ENCODE peak calls at places on chromosomes 1 and 21, in ten cellular contexts. H, A, S, Y, I, G, U, N, X and V are unnamed samples.

GRCh38 chr1:36557041-36558000 is 74.6 kb upstream of the CSF3R start:
- DNase-seq in H (no peak), A (no peak), S (no peak), Y (no peak), I (no peak), G (no peak), U (no peak), N (no peak), X (peak), V (no peak)

GRCh38 chr1:154784416-154784815 is 85.7 kb downstream of the KCNN3 start:
- DNase-seq in H (no peak), A (no peak), S (no peak), Y (no peak), I (no peak), G (no peak), U (no peak), N (no peak), X (no peak), V (no peak)

GRCh38 chr1:60833173-60833572 is 249.2 kb upstream of the NFIA start:
- DNase-seq in H (no peak), A (no peak), S (peak), Y (no peak), I (no peak), G (peak), U (no peak), N (peak), X (no peak), V (no peak)

GRCh38 chr1:27538793-27539192 is 48.8 kb upstream of the WASF2 start:
- DNase-seq in H (no peak), A (no peak), S (no peak), Y (no peak), I (no peak), G (peak), U (no peak), N (peak), X (no peak), V (no peak)

GRCh38 chr1:11558286-11558685 is 79.3 kb downstream of the DISP3 start:
- DNase-seq in H (no peak), A (no peak), S (no peak), Y (no peak), I (peak), G (no peak), U (peak), N (no peak), X (no peak), V (no peak)

GRCh38 chr1:230175839-230176238 is 108.8 kb downstream of the GALNT2 start:
- DNase-seq in H (no peak), A (no peak), S (no peak), Y (no peak), I (no peak), G (no peak), U (no peak), N (no peak), X (peak), V (no peak)

GRCh38 chr21:38319781-38320180 is 63.0 kb downstream of the KCNJ15 start:
- DNase-seq in H (no peak), A (no peak), S (no peak), Y (no peak), I (no peak), G (no peak), U (no peak), N (no peak), X (no peak), V (no peak)

GRCh38 chr1:114173704-114174103 is 20.0 kb upstream of the SYT6 start:
- DNase-seq in H (no peak), A (no peak), S (no peak), Y (no peak), I (no peak), G (no peak), U (no peak), N (no peak), X (no peak), V (no peak)

GRCh38 chr21:26798856-26799751 is 46.1 kb downstream of the ADAMTS1 start:
- DNase-seq in H (no peak), A (no peak), S (no peak), Y (no peak), I (no peak), G (no peak), U (no peak), N (no peak), X (no peak), V (no peak)

GRCh38 chr1:184028854-184029623 is 8.5 kb downstream of the COLGALT2 start:
- DNase-seq in H (peak), A (no peak), S (no peak), Y (peak), I (no peak), G (no peak), U (no peak), N (no peak), X (no peak), V (no peak)

GRCh38 chr1:201268604-201269151 is 14.6 kb upstream of the PKP1 start:
- DNase-seq in H (peak), A (no peak), S (no peak), Y (no peak), I (no peak), G (peak), U (peak), N (peak), X (no peak), V (no peak)

GRCh38 chr1:51956528-51957509 is 33.7 kb downstream of the RAB3B start:
- DNase-seq in H (no peak), A (no peak), S (no peak), Y (no peak), I (peak), G (peak), U (peak), N (peak), X (peak), V (no peak)

GRCh38 chr1:20469406-20470076 is 16.5 kb downstream of the CAMK2N1 start:
- DNase-seq in H (no peak), A (no peak), S (no peak), Y (no peak), I (no peak), G (peak), U (no peak), N (no peak), X (no peak), V (no peak)

GRCh38 chr1:33902486-33903209 is 38.8 kb downstream of the HMGB4 start:
- DNase-seq in H (no peak), A (peak), S (peak), Y (no peak), I (no peak), G (no peak), U (no peak), N (no peak), X (no peak), V (no peak)

GRCh38 chr1:94951509-94952208 is 24.7 kb upstream of the CNN3 start:
- DNase-seq in H (no peak), A (no peak), S (no peak), Y (no peak), I (no peak), G (no peak), U (no peak), N (no peak), X (no peak), V (no peak)

GRCh38 chr1:109620396-109620817 is 770 bp downstream of the AMPD2 start:
- DNase-seq in H (peak), A (no peak), S (peak), Y (no peak), I (no peak), G (peak), U (peak), N (peak), X (peak), V (peak)

GRCh38 chr1:245079021-245079609 is 75.7 kb upstream of the KIF26B start:
- DNase-seq in H (no peak), A (peak), S (no peak), Y (no peak), I (no peak), G (peak), U (peak), N (peak), X (no peak), V (no peak)

DNA sequence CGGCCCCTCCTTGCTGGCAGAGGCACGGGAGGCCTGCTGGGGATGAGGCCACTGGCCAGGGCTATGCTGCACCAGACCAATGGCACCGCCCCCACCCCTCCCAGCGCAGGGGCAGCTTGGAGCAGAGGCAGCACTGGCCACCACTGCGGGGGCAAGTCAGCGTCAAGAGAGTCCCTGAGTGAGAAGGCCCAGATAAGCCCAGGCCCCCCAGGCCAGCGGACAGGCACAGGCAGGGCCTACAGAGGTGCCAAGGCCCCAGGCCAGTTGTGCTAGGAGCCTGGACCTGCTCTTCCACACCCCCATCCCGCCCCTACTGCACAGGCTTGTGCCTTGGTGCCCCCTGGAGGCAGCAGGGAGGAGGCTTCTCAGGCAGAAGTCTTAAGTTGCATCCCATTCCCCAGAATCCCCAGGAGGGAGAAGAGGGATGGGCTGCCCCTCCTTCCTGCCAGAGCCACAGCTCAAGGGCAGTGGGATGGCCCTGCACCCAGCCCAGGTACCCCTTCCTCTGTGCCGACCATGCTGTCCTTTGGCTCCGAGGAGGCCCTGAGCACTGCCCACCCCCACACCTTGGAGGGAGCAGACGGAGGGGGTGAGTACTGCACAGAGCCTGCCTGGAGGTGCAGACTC is 35.8 kb downstream of the EPHX1 start:
- DNase-seq in H (peak), A (no peak), S (peak), Y (peak), I (peak), G (peak), U (peak), N (peak), X (peak), V (peak)
- TF ChIP-seq CTCF in H (peak), A (peak), S (peak), Y (peak), I (peak), G (peak), U (peak), N (peak), X (peak), V (peak)

DNA sequence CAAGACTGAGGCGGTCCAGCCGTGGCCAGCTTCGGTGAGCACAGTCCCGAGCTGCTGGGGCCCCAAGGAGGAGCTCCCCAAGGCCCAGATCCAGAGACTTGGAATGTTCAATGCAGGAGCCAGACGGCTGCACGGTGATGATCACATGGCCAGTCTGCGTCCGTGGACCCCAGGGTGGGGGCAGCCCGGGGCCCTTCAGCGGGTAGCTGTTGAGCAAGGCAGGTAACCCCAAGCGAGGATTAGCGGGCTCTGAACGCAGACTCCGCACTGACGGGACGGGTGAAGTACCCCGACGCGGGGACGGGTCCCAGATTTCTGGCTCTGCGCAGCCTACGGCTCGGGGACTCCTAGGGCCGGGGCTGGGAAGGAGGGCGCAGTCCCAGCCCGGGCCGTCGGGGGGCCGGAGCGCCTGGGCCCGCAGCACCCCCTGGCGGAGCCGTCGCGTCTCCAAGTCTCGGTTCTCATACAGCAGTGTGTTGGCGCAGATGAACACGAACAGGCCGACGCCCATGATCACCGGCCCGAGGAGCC is 2.7 kb downstream of the TMEM200B start:
- DNase-seq in H (peak), A (no peak), S (no peak), Y (peak), I (peak), G (peak), U (peak), N (peak), X (peak), V (no peak)
- TF ChIP-seq CTCF in H (peak), A (peak), S (peak), Y (peak), I (peak), G (peak), U (peak), N (peak), X (peak), V (peak)

GRCh38 chr21:31526040-31526439 is 133.5 kb upstream of the SOD1 start:
- DNase-seq in H (no peak), A (no peak), S (no peak), Y (no peak), I (no peak), G (no peak), U (no peak), N (no peak), X (peak), V (no peak)

GRCh38 chr21:31530918-31531705 is 128.4 kb upstream of the SOD1 start:
- DNase-seq in H (peak), A (no peak), S (no peak), Y (no peak), I (no peak), G (no peak), U (no peak), N (no peak), X (no peak), V (no peak)

GRCh38 chr21:31531967-31532366 is 127.5 kb upstream of the SOD1 start:
- DNase-seq in H (no peak), A (no peak), S (no peak), Y (no peak), I (no peak), G (no peak), U (no peak), N (no peak), X (no peak), V (no peak)

GRCh38 chr21:31529406-31529805 is 130.1 kb upstream of the SOD1 start:
- DNase-seq in H (no peak), A (no peak), S (no peak), Y (no peak), I (no peak), G (no peak), U (no peak), N (no peak), X (no peak), V (no peak)

DNA sequence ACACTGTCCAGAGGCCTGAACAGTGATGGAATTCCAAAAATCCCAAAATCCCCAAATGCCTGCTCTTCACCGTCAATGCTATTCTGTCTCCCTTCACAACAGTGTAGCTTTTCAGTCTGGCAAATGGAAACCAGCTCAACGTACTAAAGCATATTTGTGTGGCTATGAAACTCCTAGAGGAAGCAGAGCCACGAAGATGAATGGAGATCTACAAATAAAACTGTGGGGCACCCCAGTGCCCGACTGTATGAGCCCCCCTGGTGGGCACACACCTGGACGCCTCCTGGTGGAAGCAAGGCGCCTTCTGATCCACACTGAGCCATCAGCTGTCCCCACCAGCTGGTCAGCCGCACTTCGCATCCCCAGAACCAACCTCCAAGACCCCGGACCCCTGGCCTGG is 129.1 kb upstream of the SOD1 start:
- DNase-seq in H (no peak), A (no peak), S (no peak), Y (no peak), I (no peak), G (no peak), U (no peak), N (no peak), X (no peak), V (no peak)
- TF ChIP-seq CTCF in H (no peak), A (no peak), S (no peak), Y (no peak), I (no peak), G (no peak), U (no peak), N (no peak), X (peak), V (no peak)

GRCh38 chr1:85884372-85885035 is 176.3 kb upstream of the ZNHIT6 start:
- DNase-seq in H (no peak), A (no peak), S (no peak), Y (no peak), I (no peak), G (peak), U (peak), N (peak), X (no peak), V (no peak)
- TF ChIP-seq CTCF in H (peak), A (peak), S (peak), Y (peak), I (peak), G (peak), U (peak), N (peak), X (peak), V (peak)

GRCh38 chr1:166875734-166876539 is at the start of gene TADA1:
- DNase-seq in H (peak), A (peak), S (peak), Y (peak), I (peak), G (peak), U (peak), N (peak), X (peak), V (peak)
- TF ChIP-seq CTCF in H (no peak), A (no peak), S (peak), Y (peak), I (no peak), G (no peak), U (no peak), N (no peak), X (no peak), V (no peak)

DNA sequence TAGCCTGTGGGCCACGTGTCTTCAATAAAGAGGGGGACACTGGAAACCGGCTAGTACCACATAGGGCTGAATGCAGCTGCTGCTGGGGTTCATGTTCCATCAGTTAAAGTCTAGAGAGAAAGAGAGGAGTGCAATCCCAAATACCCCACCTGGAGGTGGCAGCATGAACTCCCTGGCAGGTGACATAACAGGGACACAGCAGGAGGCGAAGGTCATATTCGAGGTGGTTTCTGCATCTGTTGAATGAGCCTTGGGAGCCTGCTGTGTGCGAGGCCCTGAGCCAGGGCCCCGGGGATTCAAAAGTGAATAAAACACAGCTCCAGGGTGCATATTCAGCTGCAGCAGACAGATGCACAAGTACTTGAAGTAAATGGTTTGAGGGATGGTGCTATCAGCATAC is 456.9 kb downstream of the SETD4 start:
- DNase-seq in H (no peak), A (no peak), S (no peak), Y (no peak), I (peak), G (no peak), U (no peak), N (no peak), X (peak), V (peak)
- TF ChIP-seq CTCF in H (no peak), A (no peak), S (no peak), Y (no peak), I (no peak), G (peak), U (no peak), N (no peak), X (peak), V (no peak)

GRCh38 chr1:234479866-234480265 is 887 bp upstream of the TARBP1 start:
- DNase-seq in H (no peak), A (no peak), S (no peak), Y (no peak), I (no peak), G (no peak), U (no peak), N (no peak), X (no peak), V (no peak)

GRCh38 chr1:234478152-234478480 is 863 bp downstream of the TARBP1 start:
- DNase-seq in H (peak), A (peak), S (peak), Y (peak), I (no peak), G (peak), U (peak), N (peak), X (peak), V (peak)

GRCh38 chr1:234479310-234479559 is 256 bp upstream of the TARBP1 start:
- DNase-seq in H (no peak), A (no peak), S (no peak), Y (no peak), I (no peak), G (no peak), U (no peak), N (no peak), X (no peak), V (no peak)

GRCh38 chr1:234477373-234478151 is 1.4 kb downstream of the TARBP1 start:
- DNase-seq in H (no peak), A (no peak), S (no peak), Y (no peak), I (no peak), G (no peak), U (peak), N (no peak), X (no peak), V (no peak)

DNA sequence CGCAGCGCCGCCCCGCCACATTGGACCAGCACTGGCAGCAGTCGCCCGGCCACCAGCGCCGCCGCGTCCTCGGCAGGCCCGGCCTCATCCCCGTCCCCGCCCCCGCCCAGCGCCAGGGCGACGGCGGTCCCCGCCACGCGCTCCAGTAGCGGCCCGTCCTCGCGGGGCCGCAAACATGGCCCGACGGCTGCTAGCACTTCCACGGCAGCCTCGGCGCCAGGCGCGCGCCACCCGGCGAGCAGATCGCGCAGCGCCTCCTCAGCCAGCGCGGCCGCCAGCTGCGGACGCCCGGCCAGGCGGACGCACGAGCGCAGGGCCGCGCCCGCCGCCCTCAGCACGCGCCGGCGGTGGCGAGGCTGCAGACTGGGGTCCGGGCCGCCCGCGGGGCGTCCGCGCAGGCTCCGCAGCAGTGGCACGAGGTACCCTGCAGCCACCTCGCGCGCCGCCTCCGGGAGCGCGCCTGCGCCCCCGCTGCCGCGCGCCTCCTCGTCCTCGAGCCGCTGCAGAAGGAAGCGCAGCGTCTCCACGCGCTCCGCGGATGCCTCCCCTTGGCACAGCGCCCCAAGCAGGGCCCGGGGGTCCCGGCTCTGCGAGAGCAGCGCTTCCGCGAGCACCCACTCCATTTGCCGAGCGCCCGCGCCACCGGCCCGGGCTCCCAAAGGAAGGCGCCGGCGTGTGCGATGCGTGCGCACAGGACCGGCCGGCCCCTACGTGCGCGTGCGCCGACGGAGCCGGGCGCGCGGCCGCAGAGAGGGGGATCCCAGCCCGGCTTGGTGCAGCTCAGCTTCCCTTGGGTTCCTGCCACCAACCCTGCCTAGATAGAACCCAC is at the start of gene TARBP1:
- DNase-seq in H (peak), A (peak), S (peak), Y (peak), I (peak), G (peak), U (peak), N (peak), X (peak), V (peak)
- TF ChIP-seq CTCF in H (no peak), A (peak), S (no peak), Y (no peak), I (no peak), G (no peak), U (no peak), N (peak), X (no peak), V (peak)